ENCODE peak calls at places on chromosomes 1 and 21, in five cellular contexts. Z is tibial nerve, B is cardiac muscle cell, K is upper lobe of right lung, L is neural progenitor cell. T is an unnamed sample.

GRCh38 chr1:33918368-33918767 is 54.5 kb downstream of the HMGB4 start:
- DNase-seq in Z (no peak), B (no peak), K (no peak), L (no peak), T (peak; percentile 36)

GRCh38 chr1:42002220-42002619 is 83.5 kb upstream of the HIVEP3 start:
- DNase-seq in Z (no peak), B (no peak), K (no peak), L (no peak), T (no peak)

GRCh38 chr1:227945891-227946623 is 1.7 kb downstream of the WNT9A start:
- DNase-seq in Z (no peak), B (no peak), K (peak; percentile 87), L (no peak), T (peak; percentile 59)

GRCh38 chr1:77762072-77762476 is 2.4 kb upstream of the USP33 start:
- DNase-seq in Z (no peak), B (no peak), K (no peak), L (no peak), T (no peak)

GRCh38 chr1:242890211-242890741 is 364.8 kb downstream of the CEP170 start:
- DNase-seq in Z (no peak), B (peak; percentile 83), K (no peak), L (peak; percentile 85), T (no peak)

GRCh38 chr21:15034126-15034848 is 30.5 kb downstream of the NRIP1 start:
- DNase-seq in Z (no peak), B (peak; percentile 25), K (no peak), L (no peak), T (peak; percentile 64)

GRCh38 chr1:91700332-91700731 is 185.6 kb downstream of the TGFBR3 start:
- DNase-seq in Z (no peak), B (no peak), K (no peak), L (no peak), T (no peak)

GRCh38 chr1:164774819-164775654 is 216.1 kb downstream of the PBX1 start:
- DNase-seq in Z (no peak), B (peak; percentile 42), K (no peak), L (peak; percentile 61), T (no peak)

GRCh38 chr1:13892671-13893325 is 192.8 kb downstream of the PRDM2 start:
- DNase-seq in Z (no peak), B (peak; percentile 62), K (no peak), L (peak; percentile 58), T (no peak)

GRCh38 chr1:35334485-35334884 is 66.0 kb downstream of the ZMYM4 start:
- DNase-seq in Z (no peak), B (no peak), K (no peak), L (no peak), T (no peak)

GRCh38 chr21:42025392-42026071 is 15.4 kb upstream of the ZBTB21 start:
- DNase-seq in Z (no peak), B (no peak), K (no peak), L (no peak), T (no peak)

GRCh38 chr1:179025125-179025974 is at the start of gene FAM20B:
- DNase-seq in Z (peak; percentile 84), B (peak; percentile 94), K (peak; percentile 98), L (peak; percentile 96), T (peak; percentile 47)

GRCh38 chr1:68140536-68140935 is 90.1 kb upstream of the DIRAS3 start:
- DNase-seq in Z (no peak), B (no peak), K (no peak), L (no peak), T (no peak)

DNA sequence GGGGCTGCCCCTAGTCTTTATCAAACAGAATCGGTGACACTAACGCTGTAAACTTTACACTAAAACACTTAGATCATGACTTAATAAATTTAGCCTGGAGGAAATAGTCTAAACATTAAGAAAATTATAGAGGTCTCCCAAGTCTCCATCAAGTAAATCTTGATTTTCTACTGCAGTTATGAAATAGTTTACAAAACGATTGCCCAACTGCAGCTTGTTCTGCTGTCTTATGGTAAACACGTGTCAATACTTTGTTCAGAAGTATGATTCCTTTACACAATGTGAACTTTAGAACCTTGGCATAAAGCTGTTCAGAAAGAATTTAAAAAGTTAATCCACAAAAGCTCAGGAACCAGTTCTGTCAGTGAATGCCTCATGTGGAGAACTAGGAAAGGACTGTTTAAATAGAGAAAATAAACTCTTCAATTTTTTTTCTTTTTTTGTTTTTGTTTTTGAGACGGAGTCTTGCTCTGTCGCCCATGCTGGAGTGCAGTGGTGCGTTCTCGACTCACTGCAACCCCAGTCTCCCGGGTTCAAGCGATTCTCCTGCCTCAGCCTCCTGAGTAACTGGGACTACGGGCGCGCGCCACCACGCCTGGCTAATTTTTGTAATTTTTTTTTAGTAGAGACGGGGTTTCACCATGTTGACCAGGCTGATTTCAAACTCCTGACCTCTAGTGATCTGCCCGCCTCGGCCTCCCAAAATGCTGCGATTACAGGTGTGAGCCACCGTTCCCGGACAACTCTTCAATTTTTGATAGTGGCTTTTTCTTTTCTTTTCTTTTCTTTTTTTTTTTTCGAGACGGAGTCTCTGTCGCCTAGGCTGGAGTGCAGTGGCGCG is 1.6 kb downstream of the DDI2 start:
- DNase-seq in Z (peak; percentile 34), B (no peak), K (no peak), L (no peak), T (no peak)
- TF ChIP-seq CTCF in Z (no peak), B (no peak), K (no peak), L (no peak), T (no peak)

DNA sequence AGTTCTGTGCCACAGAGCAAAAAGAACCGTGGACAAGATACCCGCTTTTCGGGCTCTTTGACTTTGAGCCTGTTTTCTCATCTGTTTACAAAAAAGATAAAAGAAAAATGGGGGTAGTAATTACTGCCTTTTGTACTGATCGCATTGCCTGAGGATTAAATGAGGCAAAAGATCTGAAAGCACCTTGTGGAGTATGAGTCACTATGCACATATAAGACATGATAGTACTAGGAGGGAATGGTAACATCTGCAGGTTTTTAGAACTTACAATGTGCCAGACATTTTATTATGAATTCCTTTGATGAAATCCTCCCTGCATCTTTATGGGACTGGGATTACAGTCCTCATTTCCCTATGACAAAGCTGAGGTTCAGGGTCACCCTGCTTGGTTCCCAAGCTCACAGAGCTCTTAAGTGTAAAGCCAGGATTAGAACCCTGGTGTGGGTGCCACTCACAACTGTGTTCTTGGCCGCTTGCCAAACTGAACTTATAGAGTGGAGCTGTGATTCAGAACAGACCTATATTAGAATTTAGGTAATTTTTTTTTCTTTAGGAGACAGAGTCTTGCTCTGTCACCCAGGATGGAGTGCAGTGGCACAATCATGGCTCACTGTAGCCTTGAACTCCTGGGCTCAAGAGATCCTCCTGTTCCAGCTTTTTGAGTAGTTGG is 1.8 kb downstream of the DISC1 start:
- DNase-seq in Z (no peak), B (no peak), K (no peak), L (no peak), T (no peak)
- H3K4me3 ChIP-seq in Z (no peak overlapping the region), B (no peak overlapping the region), K (no peak overlapping the region), L (no peak overlapping the region), T (peak overlapping the region; percentile 63)

GRCh38 chr21:36542312-36543101 is 62.6 kb upstream of the CLDN14 start:
- DNase-seq in Z (no peak), B (peak; percentile 27), K (no peak), L (peak; percentile 54), T (no peak)

GRCh38 chr21:36539434-36540150 is 59.7 kb upstream of the CLDN14 start:
- DNase-seq in Z (no peak), B (no peak), K (no peak), L (no peak), T (no peak)

GRCh38 chr21:36543924-36544323 is 64.0 kb upstream of the CLDN14 start:
- DNase-seq in Z (no peak), B (no peak), K (no peak), L (no peak), T (no peak)

GRCh38 chr21:36540700-36541099 is 60.8 kb upstream of the CLDN14 start:
- DNase-seq in Z (no peak), B (no peak), K (no peak), L (no peak), T (no peak)

GRCh38 chr21:36541721-36542139 is 61.8 kb upstream of the CLDN14 start:
- DNase-seq in Z (no peak), B (no peak), K (no peak), L (no peak), T (no peak)
- TF ChIP-seq CTCF in Z (no peak), B (no peak), K (no peak), L (no peak), T (no peak)

GRCh38 chr1:40662864-40663263 is 2.6 kb downstream of the RIMS3 start:
- DNase-seq in Z (no peak), B (no peak), K (no peak), L (no peak), T (no peak)

GRCh38 chr1:40664167-40664537 is 1.3 kb downstream of the RIMS3 start:
- DNase-seq in Z (no peak), B (no peak), K (no peak), L (no peak), T (no peak)

GRCh38 chr1:40665335-40666171 is at the start of gene RIMS3:
- DNase-seq in Z (peak; percentile 72), B (peak; percentile 88), K (peak; percentile 91), L (peak; percentile 91), T (no peak)

GRCh38 chr1:40663324-40664166 is 1.9 kb downstream of the RIMS3 start:
- DNase-seq in Z (no peak), B (no peak), K (no peak), L (no peak), T (no peak)

GRCh38 chr1:40664791-40665190 is 691 bp downstream of the RIMS3 start:
- DNase-seq in Z (no peak), B (no peak), K (no peak), L (no peak), T (no peak)
- H3K4me3 ChIP-seq in Z (peak overlapping the region; percentile 56), B (peak overlapping the region; percentile 60), K (peak overlapping the region; percentile 66), L (peak overlapping the region; percentile 61), T (no peak overlapping the region)

GRCh38 chr1:23704834-23705495 is 13.4 kb downstream of the RPL11 start:
- DNase-seq in Z (no peak), B (no peak), K (no peak), L (no peak), T (no peak)
- TF ChIP-seq CTCF in Z (no peak), B (no peak), K (no peak), L (no peak), T (no peak)

GRCh38 chr1:175884369-175884768 is 141.0 kb upstream of the TNR start:
- DNase-seq in Z (no peak), B (no peak), K (no peak), L (no peak), T (no peak)

GRCh38 chr1:175877939-175878730 is 134.7 kb upstream of the TNR start:
- DNase-seq in Z (no peak), B (no peak), K (no peak), L (no peak), T (no peak)

GRCh38 chr1:175882192-175882591 is 138.8 kb upstream of the TNR start:
- DNase-seq in Z (no peak), B (no peak), K (no peak), L (no peak), T (no peak)

GRCh38 chr1:175885247-175885646 is 141.9 kb upstream of the TNR start:
- DNase-seq in Z (no peak), B (no peak), K (no peak), L (no peak), T (no peak)

GRCh38 chr1:175881571-175881970 is 138.2 kb upstream of the TNR start:
- DNase-seq in Z (no peak), B (no peak), K (no peak), L (no peak), T (no peak)
- H3K4me3 ChIP-seq in Z (no peak overlapping the region), B (no peak overlapping the region), K (no peak overlapping the region), L (no peak overlapping the region), T (no peak overlapping the region)

DNA sequence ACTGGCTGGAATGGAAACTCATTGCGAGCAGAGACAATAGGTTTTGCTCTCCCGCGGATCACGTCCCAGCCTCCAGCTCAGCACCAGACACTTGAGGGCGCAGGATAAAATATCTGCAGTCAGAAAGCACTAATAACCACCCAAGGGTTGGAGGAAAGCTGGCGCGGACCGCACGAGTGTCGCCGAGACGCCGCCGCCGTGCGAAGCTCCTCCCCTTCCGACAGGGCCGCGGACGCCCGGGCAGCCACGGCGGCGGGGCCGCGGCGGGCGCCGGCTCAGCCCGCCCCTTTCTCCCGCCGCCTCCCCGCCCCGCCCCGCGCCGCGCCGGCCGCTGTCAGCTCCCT is at the start of gene CMPK1:
- DNase-seq in Z (peak; percentile 62), B (peak; percentile 88), K (peak; percentile 94), L (peak; percentile 93), T (peak; percentile 72)
- TF ChIP-seq CTCF in Z (no peak), B (peak; percentile 25), K (peak; percentile 5), L (no peak), T (no peak)

T was measured in HFF-Myc.